ENCODE peak calls at places on chromosome 1, in six cellular contexts. T is IMR-90, J is putamen, F is glutamatergic neuron, Q is T-helper 17 cell, L is fibroblast of the aortic adventitia. P is an unnamed sample.

GRCh38 chr1:39261712-39262221 is 57.3 kb downstream of the MACF1 start:
- DNase-seq in T (peak), J (no peak), F (no peak), Q (no peak), L (peak), P (no peak)

GRCh38 chr1:51453010-51453409 is 66.1 kb downstream of the EPS15 start:
- DNase-seq in T (no peak), J (no peak), F (no peak), Q (no peak), L (no peak), P (no peak)

GRCh38 chr1:198268784-198269183 is 112.0 kb downstream of the NEK7 start:
- DNase-seq in T (no peak), J (no peak), F (no peak), Q (no peak), L (no peak), P (no peak)

GRCh38 chr1:241644259-241644658 is 4.1 kb upstream of the CHML start:
- DNase-seq in T (no peak), J (no peak), F (no peak), Q (no peak), L (no peak), P (no peak)

GRCh38 chr1:84712288-84712874 is 22.1 kb upstream of the SSX2IP start:
- DNase-seq in T (peak), J (no peak), F (no peak), Q (no peak), L (peak), P (no peak)

GRCh38 chr1:30928171-30928570 is 19.6 kb upstream of the SDC3 start:
- DNase-seq in T (no peak), J (no peak), F (no peak), Q (no peak), L (no peak), P (no peak)

GRCh38 chr1:186730951-186731350 is 50.7 kb upstream of the PTGS2 start:
- DNase-seq in T (no peak), J (no peak), F (no peak), Q (no peak), L (no peak), P (no peak)

GRCh38 chr1:35315649-35316048 is 47.1 kb downstream of the ZMYM4 start:
- DNase-seq in T (no peak), J (no peak), F (no peak), Q (no peak), L (no peak), P (no peak)

GRCh38 chr1:19317126-19317910 is 5.2 kb downstream of the SLC66A1 start:
- DNase-seq in T (no peak), J (no peak), F (no peak), Q (no peak), L (no peak), P (no peak)